ENCODE peak calls at places on chromosomes 11 and 22, in four cellular contexts. C, R, S and H are unnamed samples.

GRCh38 chr11:32071811-32072210 is 19.1 kb upstream of the RCN1 start:
- DNase-seq in R (no peak), S (no peak), C (peak), H (no peak)

GRCh38 chr22:47044722-47045545 is 282.5 kb downstream of the TBC1D22A start:
- DNase-seq in C (no peak), S (no peak), R (no peak), H (no peak)

GRCh38 chr11:65714433-65714832 is 2.4 kb downstream of the KAT5 start:
- DNase-seq in S (no peak), R (no peak), C (no peak), H (no peak)

GRCh38 chr22:36546092-36546804 is 17.3 kb upstream of the EIF3D start:
- DNase-seq in R (no peak), S (peak), C (peak), H (no peak)

GRCh38 chr11:128171496-128171895 is 415.9 kb downstream of the ETS1 start:
- DNase-seq in S (no peak), C (no peak), R (no peak), H (no peak)

GRCh38 chr11:64353101-64353738 is 5.7 kb upstream of the RPS6KA4 start:
- DNase-seq in S (no peak), R (no peak), C (no peak), H (no peak)

GRCh38 chr11:122656073-122656630 is 630 bp downstream of the UBASH3B start:
- DNase-seq in R (no peak), S (no peak), C (peak), H (no peak)

GRCh38 chr11:62546937-62547625 is 475 bp upstream of the AHNAK start:
- DNase-seq in C (peak), S (no peak), R (no peak), H (no peak)

GRCh38 chr22:22752556-22753477 is 108.4 kb downstream of the GGTLC2 start:
- DNase-seq in C (no peak), R (peak), S (no peak), H (peak)

GRCh38 chr11:995058-995751 is 41.3 kb downstream of the MUC6 start:
- DNase-seq in R (no peak), C (peak), S (no peak), H (no peak)

DNA sequence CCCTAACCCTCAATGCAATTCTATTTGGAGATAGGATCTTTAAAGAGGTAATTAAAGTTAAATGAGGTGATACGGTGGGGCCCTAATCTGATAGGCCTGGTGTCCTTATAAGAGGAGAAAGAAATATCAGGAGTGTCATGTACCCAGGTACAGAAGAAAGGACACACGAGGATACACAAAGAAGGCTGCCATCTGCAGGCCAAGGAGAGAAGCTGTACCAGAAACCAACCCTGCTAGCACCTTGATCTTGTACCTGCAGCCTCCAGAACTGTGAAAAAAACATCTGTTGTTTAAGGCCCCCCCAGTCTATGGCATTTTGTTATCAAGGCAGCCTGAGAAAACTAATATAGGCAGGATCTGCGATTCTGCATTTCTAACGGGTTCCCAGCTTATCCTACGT is 44.2 kb downstream of the FBXO7 start:
- DNase-seq in S (peak), C (no peak), R (no peak), H (no peak)
- TF ChIP-seq CTCF in S (peak), C (peak), R (peak), H (peak)

GRCh38 chr11:20162340-20162739 is 2.1 kb upstream of the DBX1 start:
- DNase-seq in C (no peak), S (no peak), R (no peak), H (no peak)

GRCh38 chr11:20163778-20164133 is 3.5 kb upstream of the DBX1 start:
- DNase-seq in R (no peak), S (no peak), C (no peak), H (no peak)

GRCh38 chr11:20162824-20163777 is 2.8 kb upstream of the DBX1 start:
- DNase-seq in S (no peak), R (no peak), C (no peak), H (no peak)

GRCh38 chr11:20161923-20162322 is 1.6 kb upstream of the DBX1 start:
- DNase-seq in S (no peak), R (no peak), C (no peak), H (no peak)

GRCh38 chr11:20164152-20164551 is 3.9 kb upstream of the DBX1 start:
- DNase-seq in S (no peak), R (no peak), C (no peak), H (no peak)
- H3K4me3 ChIP-seq in S (no peak), R (no peak), C (no peak), H (no peak)

GRCh38 chr11:12288934-12289666 is 88.3 kb upstream of the PARVA start:
- DNase-seq in R (no peak), S (no peak), C (no peak), H (no peak)
- TF ChIP-seq CTCF in R (no peak), S (no peak), C (peak), H (no peak)

DNA sequence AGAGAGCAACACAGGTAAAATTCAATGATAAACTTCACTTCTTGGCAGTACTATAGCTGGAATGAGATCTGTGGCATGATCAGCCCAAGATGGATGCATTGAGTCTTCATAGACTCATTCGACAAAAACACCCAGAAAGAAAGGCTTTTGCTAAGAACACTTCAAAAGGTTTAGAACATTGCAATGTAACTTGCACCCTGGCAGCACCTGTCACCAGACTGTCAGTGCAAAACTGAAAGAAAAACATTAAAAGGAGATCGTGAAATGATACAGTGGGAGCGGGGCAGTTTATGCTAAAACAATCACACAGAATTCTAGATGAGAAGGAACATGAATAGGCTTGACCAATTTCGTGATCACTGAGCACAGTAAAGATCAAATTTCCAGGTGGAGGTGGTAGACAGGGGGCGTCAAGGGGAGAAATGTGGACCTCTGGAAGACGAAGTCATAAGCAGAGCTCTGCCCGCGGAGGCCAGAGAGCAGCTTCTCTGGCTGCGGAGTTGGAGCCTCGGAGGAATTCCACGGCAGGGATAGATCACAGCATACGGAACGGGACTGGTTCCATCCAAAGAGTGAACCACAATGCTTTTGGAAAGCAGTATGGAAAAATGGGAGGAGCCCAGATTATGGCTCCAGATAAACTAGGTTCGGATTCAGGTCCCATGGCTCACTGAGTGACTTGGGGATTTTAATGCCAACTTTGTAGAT is 11.9 kb downstream of the VSIG10L2 start:
- DNase-seq in R (no peak), S (no peak), C (no peak), H (no peak)
- H3K4me3 ChIP-seq in R (no peak), S (no peak), C (no peak), H (no peak)

GRCh38 chr11:134596404-134596803 is 184.4 kb upstream of the B3GAT1 start:
- DNase-seq in C (no peak), S (no peak), R (no peak), H (no peak)

GRCh38 chr11:134597452-134597851 is 185.4 kb upstream of the B3GAT1 start:
- DNase-seq in C (no peak), S (no peak), R (no peak), H (no peak)

GRCh38 chr11:134589155-134589554 is 177.1 kb upstream of the B3GAT1 start:
- DNase-seq in S (no peak), C (no peak), R (no peak), H (no peak)

GRCh38 chr11:134587345-134587744 is 175.3 kb upstream of the B3GAT1 start:
- DNase-seq in S (no peak), C (no peak), R (no peak), H (no peak)

DNA sequence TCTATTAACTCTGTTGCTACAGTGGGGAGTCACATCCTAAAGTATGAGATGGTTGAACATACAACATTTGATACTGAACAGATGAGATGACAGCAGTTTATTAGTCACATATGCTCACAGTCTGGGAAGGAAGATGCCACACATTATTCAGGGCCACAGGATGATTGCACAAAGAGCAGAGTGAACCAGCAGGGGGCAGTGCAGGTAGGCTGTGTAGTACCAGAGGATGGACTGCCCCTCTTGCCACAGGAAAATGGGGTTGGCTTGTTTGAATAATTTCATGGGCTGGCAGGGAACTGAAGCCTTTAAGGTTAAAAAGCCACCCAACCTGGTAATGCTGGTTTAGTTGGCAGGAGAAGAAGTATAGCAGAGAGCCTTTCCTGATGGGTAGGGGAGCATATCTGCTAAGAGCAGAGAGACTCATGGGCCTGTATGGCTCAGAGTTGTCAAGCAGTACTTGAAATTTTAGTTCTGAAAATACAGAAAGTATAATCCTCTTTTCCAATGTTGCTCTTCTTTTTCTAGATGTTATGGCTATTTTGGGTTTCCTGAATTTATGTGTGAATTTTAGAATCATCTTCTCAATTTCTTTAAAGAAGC is 180.4 kb upstream of the B3GAT1 start:
- DNase-seq in R (no peak), C (no peak), S (peak), H (no peak)
- TF ChIP-seq CTCF in R (no peak), C (peak), S (peak), H (peak)

DNA sequence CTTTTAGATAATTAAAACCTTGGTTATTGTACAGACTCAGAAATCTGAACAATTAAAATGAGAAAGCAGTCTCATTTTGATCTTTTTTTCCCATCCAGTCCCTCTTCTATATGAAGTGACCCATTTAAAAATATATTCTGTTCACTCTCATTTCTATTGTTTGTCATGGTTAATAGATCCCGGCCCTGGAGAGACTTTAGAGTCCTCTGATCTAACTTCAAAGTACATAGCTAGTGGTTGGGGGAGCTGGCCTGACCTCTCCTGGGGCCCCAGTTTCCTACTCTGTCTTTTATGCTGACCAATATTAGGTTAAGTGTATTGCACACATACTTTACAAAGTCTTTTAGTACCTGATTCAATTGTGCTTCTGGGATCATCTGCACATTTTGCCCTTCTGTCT is 13.5 kb downstream of the MRPL48 start:
- DNase-seq in C (no peak), R (no peak), S (no peak), H (no peak)
- H3K4me3 ChIP-seq in C (no peak), R (no peak), S (no peak), H (no peak)

GRCh38 chr11:130165601-130166456 is 6.2 kb downstream of the ST14 start:
- DNase-seq in R (no peak), S (no peak), C (no peak), H (no peak)

GRCh38 chr11:130162733-130163132 is 3.2 kb downstream of the ST14 start:
- DNase-seq in C (no peak), S (no peak), R (no peak), H (no peak)

GRCh38 chr11:130161441-130161840 is 1.9 kb downstream of the ST14 start:
- DNase-seq in R (no peak), C (no peak), S (no peak), H (no peak)

GRCh38 chr11:130164221-130164570 is 4.6 kb downstream of the ST14 start:
- DNase-seq in C (no peak), R (no peak), S (no peak), H (no peak)

DNA sequence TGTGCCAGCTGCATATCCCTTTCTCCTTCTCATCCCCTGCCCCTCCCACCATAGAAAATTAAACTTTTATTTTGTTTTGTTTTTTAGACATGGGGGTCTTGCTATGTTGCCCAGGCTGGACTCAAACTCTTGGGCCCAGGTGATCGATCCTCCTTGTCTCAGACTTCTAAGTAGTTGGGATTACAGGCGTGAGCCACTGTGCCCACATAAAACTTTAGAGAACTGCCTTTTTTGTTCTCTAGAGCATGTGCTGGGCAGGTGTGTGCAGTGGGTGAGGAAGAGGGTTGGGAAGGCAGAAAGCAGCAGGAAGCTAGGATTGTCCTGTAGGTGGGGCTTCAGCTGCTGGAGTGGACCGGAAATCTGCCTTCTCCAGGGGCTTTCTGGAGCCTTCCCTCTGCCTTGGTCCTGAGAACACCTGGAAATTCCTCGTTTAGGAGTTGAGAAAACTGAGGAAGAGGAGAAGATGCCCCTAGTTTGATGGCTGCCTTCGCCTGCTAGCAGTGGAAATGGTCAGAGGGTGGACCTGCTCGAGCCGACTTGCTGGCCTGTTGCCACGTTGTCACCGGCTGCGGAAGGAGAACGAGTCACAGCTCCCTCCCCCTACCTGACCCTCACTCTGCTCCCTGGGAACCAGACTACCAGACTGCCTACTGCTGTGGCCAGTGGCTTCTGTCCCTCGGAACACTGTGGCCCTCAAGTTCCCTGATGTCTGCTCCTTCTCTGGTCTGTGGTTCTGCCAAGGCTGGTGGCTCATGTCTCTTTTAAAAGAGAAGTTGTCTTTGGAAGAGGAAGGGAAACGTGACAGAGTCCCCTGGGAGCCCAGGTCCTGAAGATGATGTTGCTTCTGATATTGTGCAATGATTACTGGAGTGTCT is 4.0 kb downstream of the ST14 start:
- DNase-seq in S (no peak), R (no peak), C (no peak), H (no peak)
- TF ChIP-seq CTCF in S (peak), R (peak), C (no peak), H (peak)

GRCh38 chr11:96394773-96395172 is 5.0 kb downstream of the JRKL start:
- DNase-seq in R (no peak), C (no peak), S (no peak), H (no peak)
- H3K4me3 ChIP-seq in R (no peak), C (no peak), S (no peak), H (no peak)

GRCh38 chr22:21726650-21727049 is 8.9 kb downstream of the YPEL1 start:
- DNase-seq in S (peak), R (no peak), C (peak), H (no peak)
- TF ChIP-seq CTCF in S (peak), R (no peak), C (peak), H (peak)